ENCODE peak calls at places on chromosomes 3 and 15, in seven cellular contexts. F is neural crest cell; K is HFFc6; O is upper lobe of left lung; E is BJ; V is CD8-positive, alpha-beta T cell; U is B cell. C is an unnamed sample.

GRCh38 chr15:43524254-43524847 is 6.9 kb downstream of the MAP1A start:
- DNase-seq in F (no peak), K (no peak), O (no peak), E (no peak), V (peak), U (no peak), C (no peak)

GRCh38 chr15:94526071-94526689 is 294.8 kb downstream of the MCTP2 start:
- DNase-seq in F (no peak), K (no peak), O (no peak), E (no peak), V (no peak), U (no peak), C (no peak)

GRCh38 chr15:71496336-71496955 is 313.9 kb upstream of the NR2E3 start:
- DNase-seq in F (no peak), K (peak), O (no peak), E (no peak), V (no peak), U (no peak), C (no peak)

GRCh38 chr3:18740631-18741583 is 315.8 kb upstream of the SATB1 start:
- DNase-seq in F (no peak), K (no peak), O (no peak), E (no peak), V (peak), U (peak), C (no peak)

GRCh38 chr3:152350139-152350538 is 81.4 kb downstream of the MBNL1 start:
- DNase-seq in F (no peak), K (no peak), O (no peak), E (no peak), V (no peak), U (no peak), C (no peak)

GRCh38 chr3:169836058-169836941 is 23.6 kb upstream of the LRRC34 start:
- DNase-seq in F (no peak), K (peak), O (no peak), E (no peak), V (no peak), U (peak), C (no peak)

GRCh38 chr3:46666471-46666845 is 27.0 kb downstream of the ALS2CL start:
- DNase-seq in F (no peak), K (no peak), O (no peak), E (no peak), V (no peak), U (no peak), C (no peak)

GRCh38 chr15:71708052-71708432 is 102.3 kb upstream of the NR2E3 start:
- DNase-seq in F (no peak), K (peak), O (no peak), E (no peak), V (no peak), U (no peak), C (no peak)

GRCh38 chr3:47385796-47386195 is 5.0 kb downstream of the PTPN23 start:
- DNase-seq in F (no peak), K (no peak), O (no peak), E (no peak), V (no peak), U (no peak), C (no peak)

GRCh38 chr3:27666708-27667107 is 55.4 kb downstream of the EOMES start:
- DNase-seq in F (peak), K (peak), O (peak), E (peak), V (no peak), U (peak), C (peak)

GRCh38 chr3:165523801-165524200 is 313.4 kb downstream of the BCHE start:
- DNase-seq in F (no peak), K (no peak), O (no peak), E (no peak), V (no peak), U (no peak), C (no peak)

GRCh38 chr3:152826476-152826875 is 8.5 kb upstream of the P2RY1 start:
- DNase-seq in F (no peak), K (no peak), O (no peak), E (no peak), V (no peak), U (no peak), C (no peak)

GRCh38 chr15:88647362-88648105 is 8.7 kb downstream of the ISG20 start:
- DNase-seq in F (no peak), K (no peak), O (no peak), E (no peak), V (peak), U (peak), C (peak)

GRCh38 chr15:92848852-92849598 is 51.1 kb upstream of the CHD2 start:
- DNase-seq in F (no peak), K (no peak), O (no peak), E (no peak), V (peak), U (peak), C (no peak)

GRCh38 chr3:157081681-157082210 is 78.2 kb downstream of the CCNL1 start:
- DNase-seq in F (peak), K (peak), O (peak), E (peak), V (peak), U (peak), C (peak)

GRCh38 chr15:45529613-45530012 is 7.1 kb upstream of the SLC30A4 start:
- DNase-seq in F (no peak), K (no peak), O (no peak), E (no peak), V (no peak), U (no peak), C (no peak)

GRCh38 chr3:15055019-15055557 is 10.0 kb downstream of the MRPS25 start:
- DNase-seq in F (no peak), K (peak), O (no peak), E (no peak), V (no peak), U (peak), C (no peak)

GRCh38 chr3:184284696-184285095 is 8.9 kb downstream of the ECE2 start:
- DNase-seq in F (peak), K (peak), O (no peak), E (no peak), V (no peak), U (no peak), C (no peak)

GRCh38 chr3:186786810-186787375 is 3.5 kb downstream of the EIF4A2 start:
- DNase-seq in F (no peak), K (no peak), O (no peak), E (no peak), V (no peak), U (no peak), C (no peak)

GRCh38 chr3:186788482-186789370 is 5.3 kb downstream of the EIF4A2 start:
- DNase-seq in F (no peak), K (no peak), O (no peak), E (no peak), V (no peak), U (peak), C (no peak)

GRCh38 chr3:186787642-186788481 is 4.5 kb downstream of the EIF4A2 start:
- DNase-seq in F (no peak), K (no peak), O (no peak), E (no peak), V (no peak), U (peak), C (no peak)

GRCh38 chr3:186789554-186790260 is 6.3 kb downstream of the EIF4A2 start:
- DNase-seq in F (no peak), K (no peak), O (no peak), E (no peak), V (no peak), U (no peak), C (no peak)

DNA sequence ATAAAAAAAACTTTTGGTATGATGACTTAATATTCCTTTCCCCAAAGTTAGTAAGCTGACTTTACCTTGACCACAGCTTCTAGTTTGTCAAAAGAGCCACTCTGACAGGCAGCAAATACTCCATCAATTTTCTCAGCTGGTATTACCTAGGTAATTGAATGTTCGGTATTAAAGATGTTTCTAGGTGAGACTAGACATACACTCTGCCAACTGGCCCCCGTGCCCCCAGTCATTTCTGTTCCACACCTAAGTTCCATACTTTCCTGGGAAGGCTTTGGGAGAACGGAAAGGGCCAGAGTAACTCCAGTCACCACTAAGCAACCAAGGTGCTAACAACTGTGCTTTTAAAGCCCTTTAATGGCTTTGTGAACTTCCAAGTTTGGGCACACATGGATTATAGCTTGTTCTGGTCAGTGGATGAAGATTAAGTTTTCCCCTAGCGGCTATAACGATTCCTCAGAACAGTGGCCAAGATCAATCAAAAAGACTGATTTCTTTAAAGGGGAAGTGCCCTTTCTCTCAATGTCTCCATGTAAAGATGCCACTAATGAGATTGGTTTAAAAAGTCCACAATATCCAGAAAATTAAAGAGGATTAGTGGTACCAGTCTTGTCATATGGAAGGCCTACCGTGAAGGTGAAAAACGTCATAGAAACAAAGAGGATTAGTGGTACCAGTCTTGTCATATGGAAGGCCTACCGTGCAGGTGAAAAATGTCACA is 7.0 kb downstream of the EIF4A2 start:
- DNase-seq in F (no peak), K (peak), O (no peak), E (no peak), V (no peak), U (peak), C (no peak)
- TF ChIP-seq CTCF in F (no peak), K (peak), O (no peak), E (no peak), V (no peak), U (no peak), C (no peak)

GRCh38 chr15:86502313-86502712 is 422.6 kb downstream of the AGBL1 start:
- DNase-seq in F (no peak), K (no peak), O (no peak), E (no peak), V (no peak), U (no peak), C (no peak)

DNA sequence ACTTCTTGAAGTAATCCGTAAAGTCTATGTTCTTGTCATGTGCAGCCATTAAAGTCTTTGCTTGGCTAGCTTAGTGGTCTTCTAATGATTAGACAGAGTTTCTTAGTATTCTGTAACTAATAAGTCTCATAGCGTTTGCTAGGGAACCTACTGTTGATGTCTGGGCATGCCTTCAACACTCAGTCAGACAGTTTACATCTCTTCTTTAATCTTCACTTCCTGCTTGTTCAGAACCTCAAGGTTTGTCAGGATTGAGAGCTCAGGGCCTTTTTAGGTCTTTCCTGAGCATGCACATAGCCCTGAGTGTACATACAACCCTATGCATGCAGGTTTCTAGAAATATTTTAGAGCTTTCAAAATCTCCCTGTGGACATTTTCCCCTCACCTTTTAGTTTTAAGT is 426.3 kb downstream of the AGBL1 start:
- DNase-seq in F (no peak), K (no peak), O (no peak), E (no peak), V (no peak), U (no peak), C (no peak)
- TF ChIP-seq CTCF in F (no peak), K (no peak), O (no peak), E (no peak), V (no peak), U (no peak), C (no peak)

GRCh38 chr15:66481107-66481856 is 16.3 kb downstream of the SNAPC5 start:
- DNase-seq in F (no peak), K (no peak), O (no peak), E (no peak), V (no peak), U (no peak), C (no peak)
- TF ChIP-seq CTCF in F (no peak), K (peak), O (no peak), E (no peak), V (no peak), U (no peak), C (no peak)

DNA sequence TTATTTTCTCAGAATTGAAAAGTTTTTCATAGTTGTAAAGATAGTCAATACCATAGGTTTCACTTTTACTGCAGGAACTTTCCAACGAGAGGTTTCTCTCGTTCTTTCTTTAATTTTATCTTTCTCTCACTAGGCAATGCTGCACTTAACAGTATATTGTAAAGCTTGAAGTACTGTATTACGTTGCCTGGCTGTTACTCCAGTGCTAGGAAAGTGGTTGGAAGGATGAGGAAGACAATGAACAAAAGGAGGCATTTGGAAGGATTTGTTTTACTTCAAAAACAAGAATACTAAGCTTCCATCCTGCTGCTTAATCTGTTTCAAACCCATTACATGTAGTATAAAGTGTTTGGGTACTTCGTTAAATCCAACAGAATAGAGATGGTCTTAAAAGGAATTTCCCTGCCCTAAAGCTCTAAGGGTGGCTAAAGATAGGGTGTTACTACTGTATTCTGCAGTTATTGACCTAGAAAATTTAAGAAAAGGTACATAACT is 636 bp upstream of the IFT57 start:
- DNase-seq in F (no peak), K (no peak), O (no peak), E (no peak), V (no peak), U (no peak), C (no peak)
- TF ChIP-seq CTCF in F (no peak), K (no peak), O (no peak), E (no peak), V (no peak), U (no peak), C (no peak)

DNA sequence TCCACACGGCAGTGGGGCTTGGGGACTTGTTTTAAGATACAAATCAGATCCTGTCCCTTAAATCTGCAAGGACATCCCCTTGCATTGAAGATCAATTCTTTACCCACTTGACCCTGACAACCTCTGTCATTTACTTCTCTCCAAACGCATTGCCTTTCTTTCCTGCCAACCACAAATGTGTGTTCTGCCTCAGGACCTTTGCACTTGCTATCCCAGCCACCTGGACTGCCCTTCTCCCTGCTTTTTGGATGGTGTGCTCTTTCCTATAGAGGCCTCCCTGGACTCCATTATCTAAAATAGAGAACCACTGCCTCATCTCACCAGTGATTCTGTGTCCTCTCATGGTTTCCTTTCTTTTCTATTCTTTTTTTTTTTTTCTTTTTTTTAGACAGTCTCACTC is 1.5 kb upstream of the RPL29 start:
- DNase-seq in F (no peak), K (no peak), O (no peak), E (no peak), V (no peak), U (no peak), C (no peak)
- TF ChIP-seq CTCF in F (no peak), K (no peak), O (no peak), E (no peak), V (no peak), U (no peak), C (no peak)

GRCh38 chr3:149367021-149367840 is 10.2 kb downstream of the TM4SF1 start:
- DNase-seq in F (no peak), K (peak), O (no peak), E (no peak), V (no peak), U (no peak), C (no peak)

GRCh38 chr3:149368850-149369497 is 8.5 kb downstream of the TM4SF1 start:
- DNase-seq in F (no peak), K (no peak), O (no peak), E (no peak), V (no peak), U (no peak), C (no peak)

GRCh38 chr3:149366031-149366430 is 11.4 kb downstream of the TM4SF1 start:
- DNase-seq in F (no peak), K (no peak), O (no peak), E (no peak), V (no peak), U (no peak), C (no peak)

GRCh38 chr3:149369991-149370866 is 7.2 kb downstream of the TM4SF1 start:
- DNase-seq in F (no peak), K (no peak), O (no peak), E (no peak), V (no peak), U (no peak), C (no peak)

DNA sequence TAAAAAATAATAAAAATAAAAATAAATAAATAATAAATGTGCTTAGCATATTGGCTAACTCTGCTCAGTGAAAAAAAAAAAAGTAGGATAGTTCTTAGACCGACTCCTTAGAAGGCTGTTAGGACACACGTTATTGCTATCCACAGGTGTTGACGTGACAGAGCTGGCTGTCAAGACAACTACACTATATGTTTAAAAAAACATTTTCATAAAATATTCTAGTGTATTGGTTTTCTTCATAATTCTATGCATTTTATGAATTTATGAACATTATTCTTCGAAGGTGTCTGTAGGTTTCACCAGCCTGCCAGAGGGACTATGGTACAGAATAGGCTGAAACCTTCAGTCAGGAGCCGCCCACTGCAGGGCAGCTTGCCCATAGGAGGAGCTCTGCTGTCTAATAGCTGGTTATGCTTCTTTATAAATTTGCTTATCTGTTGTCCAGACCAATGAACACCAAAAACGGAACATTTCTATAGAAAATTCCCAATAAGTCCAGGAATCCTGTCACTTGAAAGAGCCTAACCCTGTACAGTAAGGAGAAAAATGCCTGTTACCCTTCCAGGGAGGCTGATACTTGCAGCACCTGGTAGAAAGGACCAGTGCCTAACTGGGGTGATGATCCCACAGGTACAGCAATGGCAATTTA is 9.1 kb downstream of the TM4SF1 start:
- DNase-seq in F (no peak), K (no peak), O (no peak), E (no peak), V (no peak), U (no peak), C (no peak)
- TF ChIP-seq CTCF in F (no peak), K (no peak), O (no peak), E (no peak), V (no peak), U (no peak), C (no peak)

C was measured in vagina.